ENCODE peak calls at places on chromosomes 6 and 20, in five cellular contexts. C is ureter; B is NCI-H1930; S is cardiac muscle cell; G is stimulated activated CD8-positive, alpha-beta memory T cell treated with anti-CD3 and anti-CD28 coated beads, Interleukin-2, amount 100 ng/mL, for 1 hour. V is an unnamed sample.

GRCh38 chr6:125918681-125919566 is 37.6 kb upstream of the HINT3 start:
- DNase-seq in C (no peak), B (no peak), S (no peak), G (no peak), V (no peak)

GRCh38 chr6:148972481-148972880 is 225.7 kb downstream of the UST start:
- DNase-seq in C (peak; percentile 48), B (no peak), S (peak; percentile 59), G (no peak), V (no peak)

GRCh38 chr6:56706981-56707726 is 64.5 kb upstream of the DST start:
- DNase-seq in C (no peak), B (no peak), S (no peak), G (no peak), V (no peak)

GRCh38 chr20:13947719-13948118 is 42.7 kb downstream of the SEL1L2 start:
- DNase-seq in C (no peak), B (no peak), S (no peak), G (no peak), V (no peak)

GRCh38 chr20:34983089-34983820 is 27.6 kb downstream of the MYH7B start:
- DNase-seq in C (no peak), B (no peak), S (no peak), G (no peak), V (no peak)

GRCh38 chr20:43529457-43530153 is 22.1 kb downstream of the L3MBTL1 start:
- DNase-seq in C (no peak), B (no peak), S (no peak), G (no peak), V (no peak)

GRCh38 chr6:16966821-16967817 is 134.7 kb upstream of the STMND1 start:
- DNase-seq in C (no peak), B (no peak), S (no peak), G (no peak), V (no peak)

GRCh38 chr6:42969431-42969830 is 8.9 kb downstream of the GNMT start:
- DNase-seq in C (no peak), B (no peak), S (no peak), G (no peak), V (no peak)

GRCh38 chr6:97133071-97133470 is 149.9 kb downstream of the MMS22L start:
- DNase-seq in C (no peak), B (no peak), S (peak; percentile 23), G (no peak), V (no peak)

GRCh38 chr6:15791401-15792137 is 128.7 kb upstream of the DTNBP1 start:
- DNase-seq in C (no peak), B (no peak), S (no peak), G (no peak), V (no peak)

V was measured in GOT3.